ENCODE peak calls at places on chromosomes 2 and 18, in six cellular contexts. T is activated CD8-positive, alpha-beta T cell treated with anti-CD3 and anti-CD28 coated beads for 36 hours; W is ovary; G is fibroblast of the aortic adventitia; D is astrocyte; H is body of pancreas. Y is an unnamed sample.

GRCh38 chr2:110888401-110888800 is 156.0 kb downstream of the ACOXL start:
- DNase-seq in T (no peak), W (no peak), G (no peak), D (no peak), H (no peak), Y (no peak)

GRCh38 chr2:127342101-127342500 is 45.7 kb downstream of the MAP3K2 start:
- DNase-seq in T (no peak), W (no peak), G (no peak), D (no peak), H (no peak), Y (no peak)

GRCh38 chr18:28177828-28178635 is 1.1 kb upstream of the CDH2 start:
- DNase-seq in T (no peak), W (peak; percentile 77), G (peak; percentile 43), D (peak; percentile 47), H (no peak), Y (peak; percentile 78)

GRCh38 chr2:112150447-112150846 is 12.3 kb downstream of the FBLN7 start:
- DNase-seq in T (no peak), W (no peak), G (peak; percentile 93), D (peak; percentile 89), H (peak; percentile 49), Y (no peak)

GRCh38 chr2:88053301-88053700 is 2.3 kb downstream of the KRCC1 start:
- DNase-seq in T (no peak), W (no peak), G (peak; percentile 75), D (peak; percentile 16), H (peak; percentile 22), Y (no peak)

GRCh38 chr2:80852808-80853139 is 548.2 kb upstream of the LRRTM1 start:
- DNase-seq in T (no peak), W (no peak), G (no peak), D (no peak), H (no peak), Y (no peak)

GRCh38 chr2:86297382-86298147 is 39.9 kb downstream of the REEP1 start:
- DNase-seq in T (peak; percentile 37), W (no peak), G (no peak), D (no peak), H (no peak), Y (no peak)

GRCh38 chr2:74835831-74836674 is 2.1 kb downstream of the HK2 start:
- DNase-seq in T (no peak), W (no peak), G (peak; percentile 63), D (peak; percentile 29), H (no peak), Y (no peak)

GRCh38 chr2:171294608-171295007 is 133.9 kb upstream of the TLK1 start:
- DNase-seq in T (no peak), W (no peak), G (no peak), D (no peak), H (no peak), Y (no peak)

GRCh38 chr2:97935719-97936161 is 60.0 kb downstream of the TMEM131 start:
- DNase-seq in T (peak; percentile 7), W (no peak), G (peak; percentile 93), D (peak; percentile 61), H (no peak), Y (no peak)

GRCh38 chr2:210170442-210171303 is 536 bp downstream of the KANSL1L start:
- DNase-seq in T (peak; percentile 98), W (peak; percentile 100), G (peak; percentile 96), D (peak; percentile 82), H (peak; percentile 95), Y (peak; percentile 97)

GRCh38 chr2:74278176-74278575 is 65.0 kb downstream of the SLC4A5 start:
- DNase-seq in T (no peak), W (no peak), G (no peak), D (no peak), H (no peak), Y (no peak)

GRCh38 chr2:134202361-134202760 is 51.5 kb upstream of the MGAT5 start:
- DNase-seq in T (no peak), W (no peak), G (peak; percentile 24), D (no peak), H (no peak), Y (no peak)

GRCh38 chr2:235556086-235556485 is 62.2 kb downstream of the AGAP1 start:
- DNase-seq in T (no peak), W (no peak), G (no peak), D (no peak), H (no peak), Y (no peak)

GRCh38 chr2:238869293-238870124 is 21.6 kb downstream of the TWIST2 start:
- DNase-seq in T (peak; percentile 30), W (peak; percentile 13), G (peak; percentile 74), D (peak; percentile 46), H (no peak), Y (no peak)

GRCh38 chr2:201696151-201696659 is 2.2 kb downstream of the MPP4 start:
- DNase-seq in T (no peak), W (no peak), G (peak; percentile 96), D (peak; percentile 97), H (peak; percentile 5), Y (no peak)

GRCh38 chr2:238120463-238121298 is 17.8 kb upstream of the KLHL30 start:
- DNase-seq in T (no peak), W (no peak), G (peak; percentile 8), D (no peak), H (no peak), Y (no peak)

GRCh38 chr2:108267117-108267516 is 21.6 kb upstream of the SULT1C2 start:
- DNase-seq in T (no peak), W (no peak), G (peak; percentile 69), D (peak; percentile 61), H (peak; percentile 18), Y (no peak)

GRCh38 chr18:76374330-76375281 is 120.4 kb downstream of the ZNF516 start:
- DNase-seq in T (peak; percentile 87), W (no peak), G (no peak), D (no peak), H (no peak), Y (no peak)

GRCh38 chr2:234502285-234502918 is 5.5 kb upstream of the ARL4C start:
- DNase-seq in T (no peak), W (no peak), G (peak; percentile 79), D (peak; percentile 94), H (peak; percentile 31), Y (no peak)

GRCh38 chr2:105739408-105739807 is 5.3 kb upstream of the NCK2 start:
- DNase-seq in T (peak; percentile 52), W (no peak), G (no peak), D (no peak), H (no peak), Y (no peak)

GRCh38 chr2:216590780-216591179 is 42.4 kb upstream of the IGFBP2 start:
- DNase-seq in T (no peak), W (peak; percentile 73), G (peak; percentile 10), D (no peak), H (peak; percentile 63), Y (no peak)

GRCh38 chr2:74777161-74777900 is 56.6 kb upstream of the HK2 start:
- DNase-seq in T (peak; percentile 17), W (no peak), G (no peak), D (no peak), H (no peak), Y (no peak)

GRCh38 chr2:164974221-164974620 is 18.9 kb upstream of the SLC38A11 start:
- DNase-seq in T (no peak), W (no peak), G (no peak), D (no peak), H (no peak), Y (no peak)

GRCh38 chr2:179677148-179677688 is 184.2 kb downstream of the ZNF385B start:
- DNase-seq in T (no peak), W (no peak), G (peak; percentile 43), D (no peak), H (no peak), Y (no peak)

GRCh38 chr2:67046568-67046967 is 350.6 kb upstream of the ETAA1 start:
- DNase-seq in T (no peak), W (no peak), G (no peak), D (no peak), H (no peak), Y (no peak)

DNA sequence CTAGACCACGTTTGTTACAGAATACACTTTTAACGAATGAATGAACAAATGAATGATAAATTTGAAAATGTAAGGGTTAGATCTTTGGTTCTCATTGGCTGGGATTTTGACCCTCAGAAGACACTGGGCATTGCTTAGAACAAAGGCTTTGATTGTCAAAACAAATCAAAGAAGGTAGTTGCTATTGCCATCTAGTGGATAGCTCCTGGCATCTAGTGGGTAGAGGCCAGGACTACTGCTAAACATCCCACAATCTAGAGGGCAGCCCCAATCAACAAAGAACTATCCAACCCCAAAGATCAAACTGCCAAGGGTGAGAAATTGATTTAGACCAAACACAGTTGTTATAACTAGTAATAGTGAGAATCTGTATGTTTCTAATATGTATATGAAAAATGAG is 552.3 kb downstream of the KCNJ3 start:
- DNase-seq in T (no peak), W (no peak), G (no peak), D (no peak), H (no peak), Y (no peak)
- TF ChIP-seq CTCF in T (no peak), W (no peak), G (no peak), D (no peak), H (no peak), Y (peak; percentile 34)

GRCh38 chr18:53950545-53950944 is 273.9 kb downstream of the MBD2 start:
- DNase-seq in T (no peak), W (no peak), G (no peak), D (no peak), H (no peak), Y (no peak)
- TF ChIP-seq CTCF in T (no peak), W (no peak), G (no peak), D (no peak), H (no peak), Y (no peak)

DNA sequence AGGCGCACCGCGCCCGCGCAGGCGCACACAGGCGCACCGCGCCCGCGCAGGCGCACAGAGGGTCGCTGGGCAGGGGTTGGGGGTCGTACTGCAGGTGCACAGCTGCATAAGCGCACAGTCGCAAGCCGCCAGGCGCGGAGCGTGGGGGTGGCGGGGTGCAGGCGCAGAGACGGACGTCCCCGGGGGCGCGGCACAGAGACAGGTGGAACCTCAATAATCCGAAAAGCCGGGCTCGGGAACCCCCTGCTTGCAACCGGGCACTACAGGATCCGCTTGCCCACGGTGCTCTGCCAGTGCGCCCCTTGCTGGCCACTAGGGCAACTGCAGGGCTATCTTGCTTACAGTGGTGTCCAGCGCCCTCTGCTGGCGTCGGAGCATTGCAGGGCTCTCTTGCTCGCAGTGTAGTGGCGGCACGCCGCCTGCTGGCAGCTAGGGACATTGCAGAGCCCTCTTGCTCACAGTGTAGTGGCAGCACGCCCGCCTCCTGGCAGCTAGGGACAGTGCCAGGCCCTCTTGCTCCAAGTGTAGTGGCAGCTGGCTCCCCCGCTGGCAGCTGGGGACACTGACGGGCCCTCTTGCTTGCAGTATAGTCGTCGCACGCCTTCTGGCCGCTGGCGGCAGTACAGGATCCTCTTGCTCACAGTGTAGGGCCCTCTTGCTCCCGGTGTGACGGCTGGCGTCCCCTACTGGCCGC is 34.9 kb downstream of the FAM110C start:
- DNase-seq in T (peak; percentile 87), W (peak; percentile 62), G (no peak), D (no peak), H (peak; percentile 76), Y (peak; percentile 41)
- TF ChIP-seq CTCF in T (peak; percentile 90), W (no peak), G (peak; percentile 29), D (peak; percentile 29), H (peak; percentile 51), Y (peak; percentile 78)

GRCh38 chr18:68152770-68153169 is 562.1 kb downstream of the TMX3 start:
- DNase-seq in T (no peak), W (no peak), G (no peak), D (no peak), H (no peak), Y (no peak)
- TF ChIP-seq CTCF in T (no peak), W (no peak), G (no peak), D (no peak), H (no peak), Y (no peak)

GRCh38 chr18:52694804-52695203 is 354.8 kb downstream of the DCC start:
- DNase-seq in T (peak; percentile 1), W (no peak), G (no peak), D (no peak), H (no peak), Y (no peak)
- TF ChIP-seq CTCF in T (no peak), W (no peak), G (no peak), D (peak; percentile 57), H (peak; percentile 6), Y (peak; percentile 54)

GRCh38 chr2:204730588-204730987 is 185.3 kb downstream of the PARD3B start:
- DNase-seq in T (no peak), W (no peak), G (no peak), D (no peak), H (no peak), Y (no peak)
- TF ChIP-seq CTCF in T (no peak), W (no peak), G (no peak), D (no peak), H (no peak), Y (no peak)

Y was measured in progenitor cell of endocrine pancreas.